ENCODE peak calls at places on chromosomes 4 and X, in five cellular contexts. Y, D, K, P and Z are unnamed samples.
A peak's percentile ranks its signal among the peaks of the same experiment; 100 is the strongest.

GRCh38 chr4:951186-951585 is 18.9 kb downstream of the TMEM175 start:
- DNase-seq in K (no peak), D (no peak), P (no peak), Y (no peak), Z (no peak)

GRCh38 chr4:88673886-88674285 is 23.7 kb downstream of the NAP1L5 start:
- DNase-seq in Y (no peak), D (no peak), K (no peak), P (no peak), Z (no peak)

GRCh38 chr4:18077808-18078207 is 56.3 kb upstream of the LCORL start:
- DNase-seq in K (no peak), P (no peak), Y (no peak), D (no peak), Z (no peak)

GRCh38 chr4:138090145-138090917 is 151.8 kb downstream of the SLC7A11 start:
- DNase-seq in P (no peak), K (no peak), Y (no peak), D (peak; percentile 2), Z (no peak)

GRCh38 chrX:13607996-13608365 is 38.6 kb downstream of the EGFL6 start:
- DNase-seq in D (no peak), K (no peak), Y (no peak), P (no peak), Z (no peak)

GRCh38 chrX:93419642-93420041 is 253.7 kb downstream of the NAP1L3 start:
- DNase-seq in Y (no peak), D (no peak), K (no peak), P (no peak), Z (no peak)

GRCh38 chr4:13990596-13991589 is 363.4 kb upstream of the BOD1L1 start:
- DNase-seq in Y (no peak), P (no peak), K (no peak), D (no peak), Z (no peak)

GRCh38 chrX:31715675-31716074 is 643.8 kb upstream of the FTHL17 start:
- DNase-seq in D (no peak), K (no peak), Y (no peak), P (no peak), Z (no peak)

GRCh38 chr4:40055379-40055872 is 1.2 kb upstream of the N4BP2 start:
- DNase-seq in D (no peak), Y (no peak), K (no peak), P (no peak), Z (no peak)

GRCh38 chrX:39762266-39762841 is 335.4 kb downstream of the BCOR start:
- DNase-seq in D (no peak), P (no peak), Y (no peak), K (no peak), Z (no peak)

GRCh38 chr4:39642885-39643550 is 4.4 kb upstream of the SMIM14 start:
- DNase-seq in K (no peak), D (no peak), P (no peak), Y (no peak), Z (peak; percentile 49)

GRCh38 chr4:142396279-142396678 is 449.8 kb downstream of the INPP4B start:
- DNase-seq in D (no peak), K (no peak), Y (no peak), P (no peak), Z (no peak)

GRCh38 chrX:150352581-150352980 is 10.5 kb upstream of the MAMLD1 start:
- DNase-seq in Y (no peak), K (no peak), D (no peak), P (no peak), Z (no peak)

GRCh38 chr4:29326816-29327215 is 1393.4 kb upstream of the PCDH7 start:
- DNase-seq in K (no peak), P (no peak), Y (no peak), D (no peak), Z (no peak)

GRCh38 chr4:114277690-114278089 is 298.2 kb upstream of the ARSJ start:
- DNase-seq in Y (no peak), D (no peak), K (no peak), P (no peak), Z (no peak)